ENCODE peak calls at places on chromosome X, in six cellular contexts. J, N, M, K, R and Q are unnamed samples.

GRCh38 chrX:120308959-120309872 is 2.0 kb downstream of the TMEM255A start:
- DNase-seq in K (peak), M (peak), J (peak), N (peak), R (peak), Q (no peak)

GRCh38 chrX:46917634-46918033 is 5.4 kb downstream of the JADE3 start:
- DNase-seq in K (no peak), R (no peak), J (no peak), M (no peak), N (no peak), Q (no peak)

GRCh38 chrX:118239471-118239870 is 106.4 kb upstream of the WDR44 start:
- DNase-seq in R (no peak), N (no peak), M (no peak), J (no peak), K (no peak), Q (no peak)

GRCh38 chrX:65407157-65407626 is 127.4 kb downstream of the LAS1L start:
- DNase-seq in K (no peak), R (no peak), J (no peak), N (no peak), M (no peak), Q (no peak)

GRCh38 chrX:95764972-95765451 is 919.6 kb upstream of the DIAPH2 start:
- DNase-seq in N (peak), K (no peak), J (no peak), M (no peak), R (peak), Q (no peak)

GRCh38 chrX:65035451-65035779 is 59.2 kb upstream of the ZC4H2 start:
- DNase-seq in R (peak), J (peak), M (peak), N (no peak), K (no peak), Q (no peak)

GRCh38 chrX:110210417-110211139 is 107.3 kb downstream of the AMMECR1 start:
- DNase-seq in R (peak), K (no peak), J (no peak), M (no peak), N (no peak), Q (no peak)

GRCh38 chrX:107135076-107135964 is 16.7 kb upstream of the RBM41 start:
- DNase-seq in N (peak), M (no peak), K (no peak), J (no peak), R (peak), Q (no peak)

GRCh38 chrX:40107291-40108083 is 9.7 kb upstream of the BCOR start:
- DNase-seq in N (peak), R (no peak), M (peak), K (no peak), J (peak), Q (no peak)

GRCh38 chrX:7985568-7985967 is 58.4 kb upstream of the PNPLA4 start:
- DNase-seq in K (no peak), M (no peak), J (no peak), R (peak), N (no peak), Q (no peak)

GRCh38 chrX:145821291-145821897 is 3.8 kb downstream of the SLITRK2 start:
- DNase-seq in K (no peak), R (peak), N (no peak), M (no peak), J (no peak), Q (no peak)

GRCh38 chrX:9865804-9866471 is 79.7 kb downstream of the SHROOM2 start:
- DNase-seq in N (no peak), J (no peak), R (no peak), M (no peak), K (no peak), Q (no peak)

GRCh38 chrX:149961572-149961971 is 23.3 kb upstream of the EOLA2 start:
- DNase-seq in K (no peak), R (no peak), M (no peak), N (no peak), J (no peak), Q (no peak)

GRCh38 chrX:7146703-7147430 is 645 bp upstream of the STS start:
- DNase-seq in N (no peak), M (no peak), J (peak), R (peak), K (no peak), Q (no peak)

GRCh38 chrX:13381514-13381913 is 61.7 kb upstream of the ATXN3L start:
- DNase-seq in N (no peak), M (no peak), K (no peak), J (no peak), R (no peak), Q (no peak)

GRCh38 chrX:38117485-38117884 is 103.2 kb downstream of the SRPX start:
- DNase-seq in K (no peak), J (no peak), R (peak), N (no peak), M (no peak), Q (no peak)

GRCh38 chrX:31649176-31649575 is 577.3 kb upstream of the FTHL17 start:
- DNase-seq in J (no peak), M (no peak), R (no peak), K (no peak), N (no peak), Q (no peak)